ENCODE peak calls at places on chromosomes 1 and 21, in eight cellular contexts. One of them, this sample, is unnamed.
A peak's percentile ranks its signal among the peaks of the same experiment; 100 is the strongest.

GRCh38 chr1:230176871-230177411 is 109.9 kb downstream of the GALNT2 start:
- DNase-seq in activated CD4-positive, CD25-positive, alpha-beta regulatory T cell: no peak
- DNase-seq in NCI-H1105 treated with DMSO at 0.1 percent for 48 hours: no peak
- DNase-seq in HCT116: no peak
- DNase-seq in CD8-positive, alpha-beta memory T cell: no peak
- DNase-seq in neuronal stem cell: no peak
- DNase-seq in LHCN-M2: peak; percentile 64
- DNase-seq in NCI-H2081: peak; percentile 91
- DNase-seq in this sample: peak; percentile 10

GRCh38 chr1:2322593-2323295 is 68.6 kb downstream of the MORN1 start:
- DNase-seq in CD8-positive, alpha-beta memory T cell: no peak
- DNase-seq in neuronal stem cell: no peak
- DNase-seq in HCT116: no peak
- DNase-seq in NCI-H2081: no peak
- DNase-seq in LHCN-M2: no peak
- DNase-seq in NCI-H1105 treated with DMSO at 0.1 percent for 48 hours: peak; percentile 24
- DNase-seq in activated CD4-positive, CD25-positive, alpha-beta regulatory T cell: no peak
- DNase-seq in this sample: no peak

GRCh38 chr1:54287821-54288220 is 87.9 kb downstream of the MRPL37 start:
- DNase-seq in activated CD4-positive, CD25-positive, alpha-beta regulatory T cell: no peak
- DNase-seq in NCI-H2081: no peak
- DNase-seq in HCT116: no peak
- DNase-seq in LHCN-M2: peak; percentile 54
- DNase-seq in neuronal stem cell: no peak
- DNase-seq in NCI-H1105 treated with DMSO at 0.1 percent for 48 hours: no peak
- DNase-seq in CD8-positive, alpha-beta memory T cell: no peak
- DNase-seq in this sample: no peak

GRCh38 chr1:205493241-205494085 is 11.0 kb upstream of the CDK18 start:
- DNase-seq in NCI-H1105 treated with DMSO at 0.1 percent for 48 hours: no peak
- DNase-seq in NCI-H2081: peak; percentile 53
- DNase-seq in neuronal stem cell: no peak
- DNase-seq in CD8-positive, alpha-beta memory T cell: no peak
- DNase-seq in LHCN-M2: peak; percentile 84
- DNase-seq in HCT116: no peak
- DNase-seq in activated CD4-positive, CD25-positive, alpha-beta regulatory T cell: no peak
- DNase-seq in this sample: no peak

GRCh38 chr1:28509705-28510349 is 4.0 kb downstream of the RCC1 start:
- DNase-seq in HCT116: no peak
- DNase-seq in NCI-H1105 treated with DMSO at 0.1 percent for 48 hours: no peak
- DNase-seq in neuronal stem cell: no peak
- DNase-seq in NCI-H2081: peak; percentile 14
- DNase-seq in activated CD4-positive, CD25-positive, alpha-beta regulatory T cell: no peak
- DNase-seq in LHCN-M2: peak; percentile 25
- DNase-seq in CD8-positive, alpha-beta memory T cell: no peak
- DNase-seq in this sample: no peak

GRCh38 chr1:228349701-228350171 is 56.9 kb downstream of the TRIM11 start:
- DNase-seq in neuronal stem cell: no peak
- DNase-seq in NCI-H2081: no peak
- DNase-seq in HCT116: no peak
- DNase-seq in LHCN-M2: no peak
- DNase-seq in activated CD4-positive, CD25-positive, alpha-beta regulatory T cell: no peak
- DNase-seq in NCI-H1105 treated with DMSO at 0.1 percent for 48 hours: no peak
- DNase-seq in CD8-positive, alpha-beta memory T cell: no peak
- DNase-seq in this sample: no peak

GRCh38 chr1:14296795-14297194 is 301.7 kb upstream of the KAZN start:
- DNase-seq in activated CD4-positive, CD25-positive, alpha-beta regulatory T cell: no peak
- DNase-seq in NCI-H2081: no peak
- DNase-seq in LHCN-M2: peak; percentile 71
- DNase-seq in HCT116: no peak
- DNase-seq in neuronal stem cell: no peak
- DNase-seq in CD8-positive, alpha-beta memory T cell: no peak
- DNase-seq in NCI-H1105 treated with DMSO at 0.1 percent for 48 hours: no peak
- DNase-seq in this sample: no peak

GRCh38 chr1:36625959-36626337 is 143.2 kb upstream of the CSF3R start:
- DNase-seq in NCI-H2081: no peak
- DNase-seq in CD8-positive, alpha-beta memory T cell: no peak
- DNase-seq in neuronal stem cell: no peak
- DNase-seq in activated CD4-positive, CD25-positive, alpha-beta regulatory T cell: no peak
- DNase-seq in NCI-H1105 treated with DMSO at 0.1 percent for 48 hours: no peak
- DNase-seq in LHCN-M2: no peak
- DNase-seq in HCT116: no peak
- DNase-seq in this sample: no peak

GRCh38 chr1:87077959-87078673 is 163.7 kb downstream of the HS2ST1 start:
- DNase-seq in NCI-H2081: no peak
- DNase-seq in LHCN-M2: no peak
- DNase-seq in CD8-positive, alpha-beta memory T cell: no peak
- DNase-seq in neuronal stem cell: no peak
- DNase-seq in NCI-H1105 treated with DMSO at 0.1 percent for 48 hours: no peak
- DNase-seq in HCT116: no peak
- DNase-seq in activated CD4-positive, CD25-positive, alpha-beta regulatory T cell: no peak
- DNase-seq in this sample: no peak

GRCh38 chr21:29940993-29941392 is 1.2 kb upstream of the GRIK1 start:
- DNase-seq in NCI-H1105 treated with DMSO at 0.1 percent for 48 hours: no peak
- DNase-seq in LHCN-M2: no peak
- DNase-seq in CD8-positive, alpha-beta memory T cell: no peak
- DNase-seq in NCI-H2081: no peak
- DNase-seq in HCT116: no peak
- DNase-seq in neuronal stem cell: no peak
- DNase-seq in activated CD4-positive, CD25-positive, alpha-beta regulatory T cell: no peak
- DNase-seq in this sample: no peak

GRCh38 chr21:43815107-43815742 is 25.8 kb downstream of the RRP1 start:
- DNase-seq in NCI-H2081: no peak
- DNase-seq in activated CD4-positive, CD25-positive, alpha-beta regulatory T cell: peak; percentile 11
- DNase-seq in CD8-positive, alpha-beta memory T cell: no peak
- DNase-seq in NCI-H1105 treated with DMSO at 0.1 percent for 48 hours: no peak
- DNase-seq in LHCN-M2: no peak
- DNase-seq in neuronal stem cell: no peak
- DNase-seq in HCT116: peak; percentile 8
- DNase-seq in this sample: no peak

GRCh38 chr21:45401916-45402900 is 2.8 kb upstream of the COL18A1 start:
- DNase-seq in LHCN-M2: no peak
- DNase-seq in HCT116: no peak
- DNase-seq in neuronal stem cell: no peak
- DNase-seq in NCI-H2081: no peak
- DNase-seq in NCI-H1105 treated with DMSO at 0.1 percent for 48 hours: no peak
- DNase-seq in activated CD4-positive, CD25-positive, alpha-beta regulatory T cell: no peak
- DNase-seq in CD8-positive, alpha-beta memory T cell: no peak
- DNase-seq in this sample: no peak